ENCODE peak calls at places on chromosomes 16 and 17, in six cellular contexts. One of them, this sample, is unnamed.
A peak's percentile ranks its signal among the peaks of the same experiment; 100 is the strongest.

GRCh38 chr17:21043296-21044232 is 753 bp upstream of the USP22 start:
- DNase-seq in stimulated activated naive CD8-positive, alpha-beta T cell treated with anti-CD3 and anti-CD28 coated beads, Interleukin-15, amount 100 ng/mL, for 72 hours: peak; percentile 98
- DNase-seq in substantia nigra: peak; percentile 98
- DNase-seq in kidney tubule cell: peak; percentile 99
- DNase-seq in activated CD8-positive, alpha-beta T cell treated with anti-CD3 and anti-CD28 coated beads for 36 hours: peak; percentile 99
- DNase-seq in AML-193: peak; percentile 95
- DNase-seq in this sample: peak; percentile 97

GRCh38 chr16:65936096-65936495 is 430.4 kb upstream of the CDH5 start:
- DNase-seq in stimulated activated naive CD8-positive, alpha-beta T cell treated with anti-CD3 and anti-CD28 coated beads, Interleukin-15, amount 100 ng/mL, for 72 hours: no peak
- DNase-seq in substantia nigra: no peak
- DNase-seq in kidney tubule cell: no peak
- DNase-seq in activated CD8-positive, alpha-beta T cell treated with anti-CD3 and anti-CD28 coated beads for 36 hours: no peak
- DNase-seq in AML-193: no peak
- DNase-seq in this sample: no peak

GRCh38 chr17:74916851-74917199 is 6.2 kb downstream of the USH1G start:
- DNase-seq in stimulated activated naive CD8-positive, alpha-beta T cell treated with anti-CD3 and anti-CD28 coated beads, Interleukin-15, amount 100 ng/mL, for 72 hours: no peak
- DNase-seq in substantia nigra: no peak
- DNase-seq in kidney tubule cell: no peak
- DNase-seq in activated CD8-positive, alpha-beta T cell treated with anti-CD3 and anti-CD28 coated beads for 36 hours: no peak
- DNase-seq in AML-193: no peak
- DNase-seq in this sample: no peak

GRCh38 chr17:38352245-38353083 is 820 bp downstream of the SOCS7 start:
- DNase-seq in stimulated activated naive CD8-positive, alpha-beta T cell treated with anti-CD3 and anti-CD28 coated beads, Interleukin-15, amount 100 ng/mL, for 72 hours: peak; percentile 39
- DNase-seq in substantia nigra: no peak
- DNase-seq in kidney tubule cell: peak; percentile 22
- DNase-seq in activated CD8-positive, alpha-beta T cell treated with anti-CD3 and anti-CD28 coated beads for 36 hours: peak; percentile 42
- DNase-seq in AML-193: peak; percentile 41
- DNase-seq in this sample: no peak

GRCh38 chr17:58886514-58886913 is 130.9 kb downstream of the PPM1E start:
- DNase-seq in stimulated activated naive CD8-positive, alpha-beta T cell treated with anti-CD3 and anti-CD28 coated beads, Interleukin-15, amount 100 ng/mL, for 72 hours: no peak
- DNase-seq in substantia nigra: no peak
- DNase-seq in kidney tubule cell: no peak
- DNase-seq in activated CD8-positive, alpha-beta T cell treated with anti-CD3 and anti-CD28 coated beads for 36 hours: no peak
- DNase-seq in AML-193: no peak
- DNase-seq in this sample: no peak

GRCh38 chr16:86089986-86090385 is 191.0 kb downstream of the IRF8 start:
- DNase-seq in stimulated activated naive CD8-positive, alpha-beta T cell treated with anti-CD3 and anti-CD28 coated beads, Interleukin-15, amount 100 ng/mL, for 72 hours: no peak
- DNase-seq in substantia nigra: no peak
- DNase-seq in kidney tubule cell: no peak
- DNase-seq in activated CD8-positive, alpha-beta T cell treated with anti-CD3 and anti-CD28 coated beads for 36 hours: peak; percentile 20
- DNase-seq in AML-193: no peak
- DNase-seq in this sample: no peak

GRCh38 chr17:72567774-72568173 is 447.0 kb downstream of the SOX9 start:
- DNase-seq in stimulated activated naive CD8-positive, alpha-beta T cell treated with anti-CD3 and anti-CD28 coated beads, Interleukin-15, amount 100 ng/mL, for 72 hours: no peak
- DNase-seq in substantia nigra: no peak
- DNase-seq in kidney tubule cell: no peak
- DNase-seq in activated CD8-positive, alpha-beta T cell treated with anti-CD3 and anti-CD28 coated beads for 36 hours: no peak
- DNase-seq in AML-193: no peak
- DNase-seq in this sample: no peak

GRCh38 chr16:15770512-15770911 is 86.3 kb downstream of the MYH11 start:
- DNase-seq in stimulated activated naive CD8-positive, alpha-beta T cell treated with anti-CD3 and anti-CD28 coated beads, Interleukin-15, amount 100 ng/mL, for 72 hours: no peak
- DNase-seq in substantia nigra: no peak
- DNase-seq in kidney tubule cell: no peak
- DNase-seq in activated CD8-positive, alpha-beta T cell treated with anti-CD3 and anti-CD28 coated beads for 36 hours: no peak
- DNase-seq in AML-193: no peak
- DNase-seq in this sample: no peak

GRCh38 chr16:66440271-66440802 is 13.2 kb downstream of the BEAN1 start:
- DNase-seq in stimulated activated naive CD8-positive, alpha-beta T cell treated with anti-CD3 and anti-CD28 coated beads, Interleukin-15, amount 100 ng/mL, for 72 hours: no peak
- DNase-seq in substantia nigra: no peak
- DNase-seq in kidney tubule cell: no peak
- DNase-seq in activated CD8-positive, alpha-beta T cell treated with anti-CD3 and anti-CD28 coated beads for 36 hours: no peak
- DNase-seq in AML-193: no peak
- DNase-seq in this sample: no peak

GRCh38 chr17:12665263-12666210 is at the start of gene MYOCD:
- DNase-seq in stimulated activated naive CD8-positive, alpha-beta T cell treated with anti-CD3 and anti-CD28 coated beads, Interleukin-15, amount 100 ng/mL, for 72 hours: no peak
- DNase-seq in substantia nigra: no peak
- DNase-seq in kidney tubule cell: peak; percentile 25
- DNase-seq in activated CD8-positive, alpha-beta T cell treated with anti-CD3 and anti-CD28 coated beads for 36 hours: peak; percentile 3
- DNase-seq in AML-193: no peak
- DNase-seq in this sample: no peak

GRCh38 chr17:64147110-64148016 is 17.4 kb upstream of the ERN1 start:
- DNase-seq in stimulated activated naive CD8-positive, alpha-beta T cell treated with anti-CD3 and anti-CD28 coated beads, Interleukin-15, amount 100 ng/mL, for 72 hours: peak; percentile 17
- DNase-seq in substantia nigra: no peak
- DNase-seq in kidney tubule cell: peak; percentile 17
- DNase-seq in activated CD8-positive, alpha-beta T cell treated with anti-CD3 and anti-CD28 coated beads for 36 hours: peak; percentile 25
- DNase-seq in AML-193: no peak
- DNase-seq in this sample: no peak

GRCh38 chr16:630815-631405 is at the start of gene WFIKKN1:
- DNase-seq in stimulated activated naive CD8-positive, alpha-beta T cell treated with anti-CD3 and anti-CD28 coated beads, Interleukin-15, amount 100 ng/mL, for 72 hours: no peak
- DNase-seq in substantia nigra: no peak
- DNase-seq in kidney tubule cell: peak; percentile 41
- DNase-seq in activated CD8-positive, alpha-beta T cell treated with anti-CD3 and anti-CD28 coated beads for 36 hours: no peak
- DNase-seq in AML-193: no peak
- DNase-seq in this sample: no peak

GRCh38 chr16:23597003-23597756 is 1.1 kb upstream of the NDUFAB1 start:
- DNase-seq in stimulated activated naive CD8-positive, alpha-beta T cell treated with anti-CD3 and anti-CD28 coated beads, Interleukin-15, amount 100 ng/mL, for 72 hours: peak; percentile 40
- DNase-seq in substantia nigra: no peak
- DNase-seq in kidney tubule cell: peak; percentile 16
- DNase-seq in activated CD8-positive, alpha-beta T cell treated with anti-CD3 and anti-CD28 coated beads for 36 hours: peak; percentile 42
- DNase-seq in AML-193: no peak
- DNase-seq in this sample: no peak

GRCh38 chr17:4327638-4328037 is 38.8 kb downstream of the UBE2G1 start:
- DNase-seq in stimulated activated naive CD8-positive, alpha-beta T cell treated with anti-CD3 and anti-CD28 coated beads, Interleukin-15, amount 100 ng/mL, for 72 hours: no peak
- DNase-seq in substantia nigra: no peak
- DNase-seq in kidney tubule cell: peak; percentile 70
- DNase-seq in activated CD8-positive, alpha-beta T cell treated with anti-CD3 and anti-CD28 coated beads for 36 hours: no peak
- DNase-seq in AML-193: no peak
- DNase-seq in this sample: no peak

This sample was measured in anterior cingulate cortex.